ENCODE peak calls at places on chromosomes 2 and 18, in seven cellular contexts. R, W, Q, P, I, E and S are unnamed samples.

GRCh38 chr2:5921081-5921642 is 229.0 kb downstream of the SOX11 start:
- DNase-seq in P (no peak), Q (no peak), E (no peak), W (no peak), R (no peak), I (no peak), S (no peak)

GRCh38 chr2:167192833-167193232 is 304.6 kb downstream of the XIRP2 start:
- DNase-seq in I (no peak), R (no peak), Q (peak), P (no peak), W (no peak), E (no peak), S (peak)

GRCh38 chr2:71348302-71348701 is 16.7 kb downstream of the ZNF638 start:
- DNase-seq in P (peak), W (no peak), R (no peak), E (no peak), Q (peak), I (no peak), S (peak)

GRCh38 chr2:1451451-1451850 is 38.2 kb downstream of the TPO start:
- DNase-seq in P (no peak), R (no peak), W (no peak), E (no peak), Q (no peak), I (no peak), S (no peak)

GRCh38 chr2:220276736-220277444 is 649.5 kb downstream of the SLC4A3 start:
- DNase-seq in I (no peak), W (no peak), E (no peak), Q (no peak), R (no peak), P (peak), S (peak)

GRCh38 chr2:15303874-15304273 is 257.3 kb downstream of the NBAS start:
- DNase-seq in E (no peak), P (no peak), Q (no peak), W (no peak), R (no peak), I (no peak), S (no peak)

GRCh38 chr2:229104863-229105468 is 166.1 kb downstream of the PID1 start:
- DNase-seq in R (no peak), I (no peak), W (no peak), Q (no peak), P (no peak), E (no peak), S (no peak)

GRCh38 chr2:199455533-199456382 is 2.0 kb downstream of the SATB2 start:
- DNase-seq in I (peak), P (peak), E (no peak), Q (no peak), R (peak), W (no peak), S (peak)

GRCh38 chr2:136010126-136010525 is 24.7 kb upstream of the DARS1 start:
- DNase-seq in R (no peak), E (no peak), I (no peak), W (no peak), Q (peak), P (no peak), S (peak)

GRCh38 chr18:70464343-70465114 is 175.7 kb downstream of the SOCS6 start:
- DNase-seq in R (peak), W (peak), Q (peak), P (peak), E (peak), I (peak), S (peak)

GRCh38 chr2:24485191-24485590 is 5.9 kb upstream of the NCOA1 start:
- DNase-seq in R (no peak), Q (no peak), E (no peak), P (no peak), W (no peak), I (no peak), S (no peak)

GRCh38 chr2:240573071-240573515 is 4.8 kb downstream of the RNPEPL1 start:
- DNase-seq in Q (no peak), E (no peak), R (peak), P (no peak), I (peak), W (no peak), S (no peak)

GRCh38 chr2:25825238-25825637 is 53.0 kb downstream of the ASXL2 start:
- DNase-seq in E (no peak), Q (no peak), W (no peak), I (no peak), P (no peak), R (no peak), S (no peak)

GRCh38 chr2:135745545-135745944 is 3.9 kb downstream of the UBXN4 start:
- DNase-seq in I (no peak), P (peak), R (no peak), E (no peak), Q (peak), W (no peak), S (peak)

GRCh38 chr2:129879614-129880180 is 99.8 kb upstream of the RAB6C start:
- DNase-seq in W (no peak), I (no peak), E (peak), R (no peak), Q (no peak), P (no peak), S (no peak)

DNA sequence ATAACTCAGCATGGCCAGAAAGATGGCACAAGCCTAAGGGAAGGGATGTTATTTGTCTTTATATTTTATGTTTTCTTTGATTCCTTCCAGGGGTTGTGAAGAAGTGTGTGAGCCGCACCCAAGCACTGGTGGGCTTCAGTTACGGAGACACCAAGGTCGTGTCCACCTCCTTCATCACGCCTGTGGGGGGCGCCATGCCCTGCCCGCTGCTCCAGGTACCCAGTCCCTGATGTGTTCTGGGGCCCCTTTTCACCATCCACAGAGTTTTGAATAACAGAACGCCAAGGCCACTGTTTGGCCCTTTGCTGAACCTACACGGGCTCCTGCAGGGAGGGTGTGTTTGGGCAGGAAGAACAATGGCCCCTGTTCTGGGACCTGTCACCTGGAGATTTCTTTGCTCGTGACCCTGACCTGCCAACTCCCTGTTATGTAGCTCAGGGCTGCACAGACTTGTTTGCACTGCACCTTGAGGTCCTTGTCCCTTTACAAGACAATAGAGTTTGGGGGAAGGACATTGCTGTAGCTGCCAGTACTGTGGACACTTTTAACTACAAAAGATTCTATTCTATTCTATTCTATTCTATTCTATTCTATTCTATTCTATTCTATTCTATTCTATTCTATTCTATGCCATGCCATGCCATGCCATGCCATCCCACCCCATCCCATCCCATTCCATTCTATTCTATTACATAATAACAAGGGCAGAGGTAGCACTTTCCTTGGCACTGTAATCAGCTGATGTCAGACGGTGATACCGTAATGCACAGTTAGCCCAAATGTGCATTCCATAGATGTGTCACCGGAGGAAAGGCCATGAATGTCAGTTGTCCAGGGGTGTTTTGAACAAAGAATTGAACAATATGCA is 48.2 kb upstream of the CNGA3 start:
- DNase-seq in I (no peak), E (no peak), W (no peak), Q (no peak), P (no peak), R (no peak), S (no peak)
- TF ChIP-seq CTCF in I (no peak), E (no peak), W (no peak), Q (no peak), P (no peak), R (no peak), S (no peak)

GRCh38 chr2:150403457-150403856 is 84.0 kb downstream of the RND3 start:
- DNase-seq in P (no peak), I (no peak), R (no peak), W (no peak), E (no peak), Q (no peak), S (no peak)
- H3K4me3 ChIP-seq in P (peak), I (no peak), R (no peak), W (no peak), E (no peak), Q (no peak), S (no peak)

GRCh38 chr2:232300894-232301387 is 77.6 kb upstream of the ALPP start:
- DNase-seq in I (no peak), E (no peak), R (no peak), Q (peak), P (no peak), W (no peak), S (no peak)
- TF ChIP-seq CTCF in I (no peak), E (peak), R (no peak), Q (no peak), P (no peak), W (no peak), S (no peak)

GRCh38 chr2:217934321-217935131 is 68.3 kb downstream of the TNS1 start:
- DNase-seq in P (peak), I (peak), Q (peak), R (peak), E (no peak), W (no peak), S (peak)

GRCh38 chr2:217932661-217933325 is 70.0 kb downstream of the TNS1 start:
- DNase-seq in Q (no peak), E (no peak), W (no peak), R (peak), P (peak), I (peak), S (no peak)

GRCh38 chr2:217935245-217935879 is 67.4 kb downstream of the TNS1 start:
- DNase-seq in Q (peak), E (no peak), R (peak), P (peak), W (no peak), I (peak), S (peak)

GRCh38 chr2:217931846-217932560 is 70.8 kb downstream of the TNS1 start:
- DNase-seq in P (no peak), I (no peak), R (no peak), Q (no peak), E (no peak), W (no peak), S (no peak)

DNA sequence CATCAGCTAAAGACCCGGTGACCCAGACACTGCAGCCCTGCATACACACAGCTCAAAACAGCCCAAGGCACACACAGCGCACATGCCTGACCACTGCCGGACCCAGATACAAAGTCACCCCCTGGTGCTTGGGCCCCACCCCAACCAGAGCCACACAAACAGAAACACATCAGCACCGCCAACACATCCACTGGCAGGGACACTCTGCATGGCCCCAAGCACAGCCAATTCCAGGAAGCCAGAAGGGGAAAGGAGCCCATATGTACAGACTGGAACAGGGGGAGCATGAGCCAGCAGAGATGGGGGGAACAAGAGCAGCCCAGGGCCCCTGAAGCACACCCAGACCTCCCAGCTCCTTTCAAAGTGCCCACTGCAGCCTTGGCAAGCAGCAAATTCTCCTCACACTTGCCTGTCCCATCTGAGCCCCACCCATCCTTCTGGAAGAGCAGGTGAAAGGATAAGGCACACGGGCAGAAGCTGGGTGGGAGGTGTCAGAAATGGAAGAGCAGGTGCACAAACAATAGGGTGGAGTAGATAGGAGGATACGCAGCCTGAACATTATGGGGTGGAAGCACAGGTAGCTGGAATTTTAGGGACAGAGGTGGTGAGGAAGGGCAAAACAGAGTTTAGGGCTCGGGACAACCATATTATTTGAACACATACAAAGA is 69.3 kb downstream of the TNS1 start:
- DNase-seq in Q (no peak), E (peak), P (no peak), I (no peak), R (peak), W (no peak), S (no peak)
- H3K4me3 ChIP-seq in Q (no peak), E (no peak), P (peak), I (no peak), R (no peak), W (peak), S (no peak)

GRCh38 chr2:178309541-178309940 is 115.2 kb downstream of the OSBPL6 start:
- DNase-seq in W (no peak), I (no peak), E (no peak), Q (no peak), R (no peak), P (no peak), S (peak)

GRCh38 chr2:178304262-178304661 is 110.0 kb downstream of the OSBPL6 start:
- DNase-seq in R (no peak), I (no peak), Q (no peak), W (no peak), P (no peak), E (no peak), S (peak)

GRCh38 chr2:178301595-178302324 is 107.4 kb downstream of the OSBPL6 start:
- DNase-seq in W (no peak), E (no peak), P (no peak), R (no peak), Q (no peak), I (no peak), S (no peak)

GRCh38 chr2:178306351-178307073 is 112.2 kb downstream of the OSBPL6 start:
- DNase-seq in Q (peak), I (peak), W (no peak), P (peak), R (peak), E (no peak), S (peak)
- TF ChIP-seq CTCF in Q (peak), I (peak), W (no peak), P (peak), R (peak), E (no peak), S (peak)

GRCh38 chr18:9683418-9684396 is 24.4 kb upstream of the RAB31 start:
- DNase-seq in I (no peak), Q (peak), E (no peak), W (no peak), R (no peak), P (peak), S (peak)

GRCh38 chr18:9682572-9682971 is 25.5 kb upstream of the RAB31 start:
- DNase-seq in P (no peak), I (no peak), Q (no peak), E (no peak), W (no peak), R (no peak), S (no peak)

GRCh38 chr18:9681217-9681616 is 26.9 kb upstream of the RAB31 start:
- DNase-seq in I (no peak), P (no peak), Q (no peak), R (no peak), E (no peak), W (no peak), S (no peak)

GRCh38 chr18:9688036-9688741 is 19.9 kb upstream of the RAB31 start:
- DNase-seq in I (no peak), E (no peak), P (peak), Q (peak), R (no peak), W (no peak), S (peak)

DNA sequence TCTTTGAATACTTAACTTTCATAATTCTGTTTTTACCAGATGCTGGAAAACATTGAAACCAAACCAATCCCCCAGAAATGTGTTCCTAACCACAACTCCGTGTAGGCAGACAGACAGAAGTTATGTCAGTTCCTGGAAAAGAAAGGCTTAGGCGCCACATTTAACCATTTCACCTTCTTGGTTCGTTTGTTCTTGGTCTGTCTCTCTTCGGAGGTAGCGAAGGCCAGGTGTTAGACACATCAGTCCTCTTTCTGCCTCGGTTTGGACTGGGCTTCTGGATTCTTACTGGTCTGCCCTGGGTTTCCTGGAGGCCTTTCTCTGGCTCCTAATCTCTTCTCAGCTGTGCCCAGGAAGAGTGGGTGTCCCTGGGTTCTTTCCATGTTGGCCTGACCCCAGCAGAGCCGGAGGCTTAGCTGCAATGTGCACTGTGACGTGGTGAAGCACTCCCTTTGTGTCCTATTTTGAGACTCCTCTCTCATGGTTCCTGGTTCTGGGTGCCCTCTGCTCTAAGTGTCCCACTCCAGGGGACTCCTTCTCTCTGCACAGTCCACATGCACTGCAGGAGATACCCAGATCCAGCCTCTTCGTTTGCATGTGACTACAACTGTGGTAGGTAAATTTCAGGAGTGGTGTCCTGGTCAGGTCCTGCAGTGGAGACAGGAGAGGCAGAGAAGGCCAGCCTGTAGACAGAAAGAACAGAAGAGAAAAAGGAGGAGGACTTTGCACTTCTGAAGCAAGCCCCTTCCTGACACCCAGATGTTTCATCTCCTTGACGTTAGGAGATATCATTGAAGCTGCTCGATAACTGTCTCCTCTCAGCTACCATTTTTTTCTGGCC is 23.0 kb upstream of the RAB31 start:
- DNase-seq in P (peak), R (no peak), E (peak), Q (peak), I (no peak), W (no peak), S (peak)
- H3K4me3 ChIP-seq in P (no peak), R (no peak), E (no peak), Q (no peak), I (no peak), W (peak), S (no peak)

DNA sequence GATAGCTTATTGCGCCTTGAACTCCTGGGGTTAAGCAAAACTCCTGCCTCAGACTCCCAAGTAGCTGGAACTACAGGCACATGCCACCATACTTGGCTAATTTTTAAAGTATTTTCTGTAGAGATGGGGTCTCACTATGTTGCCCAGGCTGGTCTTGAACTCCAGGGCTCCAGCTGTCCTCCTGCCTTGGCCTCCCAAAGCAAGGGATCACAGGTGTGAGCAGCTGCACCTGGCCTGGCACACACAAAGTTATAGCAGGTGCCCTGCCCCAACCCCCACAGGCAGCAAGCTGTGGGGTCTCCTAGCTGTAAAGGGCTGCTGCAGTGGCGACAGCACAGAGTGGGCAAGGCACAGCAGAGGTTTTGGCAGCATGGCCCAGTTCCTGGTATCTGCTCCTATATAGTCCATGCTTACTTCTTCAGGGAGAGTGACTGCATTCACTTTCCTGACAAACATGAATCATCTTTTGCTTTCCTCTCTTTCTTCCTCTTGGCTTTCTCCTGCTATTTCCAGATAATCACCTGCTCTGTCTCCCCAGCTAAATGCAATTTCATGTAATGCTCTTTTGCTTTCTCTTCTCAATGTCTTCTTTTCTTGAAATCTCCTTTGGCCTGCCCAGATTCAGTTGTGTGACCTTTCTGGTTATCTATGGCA is 27.3 kb upstream of the METAP1D start:
- DNase-seq in P (no peak), Q (no peak), R (no peak), E (no peak), I (no peak), W (no peak), S (no peak)
- TF ChIP-seq CTCF in P (no peak), Q (no peak), R (no peak), E (no peak), I (no peak), W (no peak), S (no peak)

DNA sequence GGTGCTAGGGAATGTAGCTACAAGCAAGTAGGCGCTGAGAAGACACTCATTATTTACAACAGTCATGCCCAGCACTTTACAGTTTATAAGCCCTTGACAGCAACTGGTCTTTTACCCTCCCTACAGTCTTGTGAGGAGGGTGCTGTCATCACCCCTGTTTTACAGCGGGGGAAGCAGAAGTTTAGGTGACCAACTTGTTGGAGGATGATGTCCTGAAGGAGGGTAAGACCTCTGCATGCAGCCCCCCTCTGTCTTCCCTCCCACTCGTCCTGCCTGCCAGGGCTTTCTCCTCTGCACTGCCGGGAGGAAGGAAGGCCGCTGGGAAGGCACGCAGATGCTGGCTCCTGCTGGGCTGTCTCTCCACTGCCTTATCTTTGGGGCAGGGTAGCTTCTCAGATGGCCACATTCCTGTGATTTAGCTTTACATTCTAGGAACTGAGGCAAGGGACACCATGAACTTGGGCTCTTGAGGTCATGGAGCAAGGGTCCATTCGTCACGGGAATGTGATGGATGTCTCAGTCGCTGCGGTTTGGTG is 972 bp downstream of the IL1R1 start:
- DNase-seq in E (no peak), P (peak), I (no peak), R (peak), W (no peak), Q (peak), S (peak)
- H3K4me3 ChIP-seq in E (peak), P (peak), I (no peak), R (peak), W (peak), Q (peak), S (peak)